ENCODE peak calls at places on chromosomes 1 and 21, in ten cellular contexts. Q is progenitor cell of endocrine pancreas; N is K562; T is lung; L is Calu3; U is CD4-positive, alpha-beta T cell; D is cardiac fibroblast; W is fibroblast of mammary gland; I is stomach; G is OCI-LY7. R is an unnamed sample.

GRCh38 chr1:160009088-160009487 is 22.7 kb downstream of the PIGM start:
- DNase-seq in I (no peak), N (no peak), L (no peak), W (no peak), U (no peak), T (no peak), Q (no peak), G (no peak), D (no peak), R (no peak)

GRCh38 chr1:6157132-6157527 is 23.0 kb downstream of the CHD5 start:
- DNase-seq in L (no peak), W (no peak), I (no peak), Q (no peak), G (no peak), D (no peak), U (no peak), T (no peak), N (no peak), R (no peak)

GRCh38 chr21:45246535-45247320 is 41.0 kb downstream of the POFUT2 start:
- DNase-seq in T (no peak), N (no peak), Q (peak), W (no peak), U (no peak), D (no peak), I (no peak), G (no peak), L (no peak), R (no peak)

GRCh38 chr1:177091036-177091435 is 73.5 kb downstream of the ASTN1 start:
- DNase-seq in Q (no peak), D (no peak), T (no peak), W (peak), U (no peak), I (no peak), L (no peak), N (no peak), G (no peak), R (no peak)

GRCh38 chr21:45358711-45359310 is 46.2 kb upstream of the COL18A1 start:
- DNase-seq in U (no peak), Q (no peak), W (no peak), L (no peak), N (no peak), I (no peak), T (no peak), D (no peak), G (no peak), R (no peak)

GRCh38 chr1:47696404-47696910 is 258.6 kb downstream of the FOXD2 start:
- DNase-seq in I (no peak), D (no peak), L (no peak), W (no peak), N (no peak), U (no peak), T (no peak), Q (no peak), G (no peak), R (no peak)

GRCh38 chr1:6475381-6476133 is 9.6 kb upstream of the TNFRSF25 start:
- DNase-seq in G (peak), L (peak), Q (peak), U (peak), D (no peak), T (peak), W (peak), I (peak), N (peak), R (peak)

GRCh38 chr1:221778535-221779142 is 36.8 kb upstream of the DUSP10 start:
- DNase-seq in N (no peak), L (no peak), U (peak), Q (no peak), W (no peak), I (no peak), D (no peak), T (no peak), G (no peak), R (no peak)

GRCh38 chr1:171245458-171246064 is 2.7 kb upstream of the FMO1 start:
- DNase-seq in U (no peak), Q (no peak), N (peak), L (peak), G (peak), I (no peak), D (peak), T (no peak), W (peak), R (peak)

GRCh38 chr1:90580176-90580575 is 136.9 kb downstream of the BARHL2 start:
- DNase-seq in N (no peak), U (no peak), T (no peak), I (no peak), D (no peak), G (no peak), Q (no peak), L (no peak), W (no peak), R (peak)

GRCh38 chr1:209030454-209031167 is 552.9 kb upstream of the CAMK1G start:
- DNase-seq in L (no peak), Q (no peak), U (no peak), D (no peak), T (peak), N (no peak), W (no peak), I (no peak), G (no peak), R (peak)

GRCh38 chr21:17709266-17709611 is 96.5 kb upstream of the BTG3 start:
- DNase-seq in D (no peak), W (no peak), I (no peak), L (no peak), T (no peak), U (no peak), Q (no peak), N (no peak), G (no peak), R (no peak)

GRCh38 chr1:245915406-245915805 is 591.7 kb downstream of the SMYD3 start:
- DNase-seq in Q (no peak), L (no peak), N (no peak), W (no peak), I (no peak), D (no peak), U (no peak), G (no peak), T (no peak), R (no peak)

GRCh38 chr1:56149761-56150160 is 429.6 kb downstream of the PLPP3 start:
- DNase-seq in I (no peak), N (no peak), D (no peak), T (no peak), W (peak), L (no peak), U (no peak), Q (no peak), G (no peak), R (no peak)

GRCh38 chr1:5648410-5649165 is 343.6 kb downstream of the NPHP4 start:
- DNase-seq in I (peak), Q (no peak), T (no peak), W (no peak), L (no peak), N (no peak), D (no peak), G (peak), U (no peak), R (no peak)

GRCh38 chr1:209485167-209485566 is 98.3 kb upstream of the CAMK1G start:
- DNase-seq in G (no peak), T (no peak), Q (no peak), I (no peak), L (no peak), N (no peak), W (peak), U (no peak), D (peak), R (no peak)

GRCh38 chr1:12643079-12643478 is 806 bp upstream of the AADACL4 start:
- DNase-seq in I (no peak), Q (no peak), U (no peak), G (no peak), L (no peak), T (no peak), D (no peak), W (no peak), N (no peak), R (no peak)
- TF ChIP-seq CTCF in I (no peak), Q (no peak), U (no peak), G (no peak), L (no peak), T (no peak), D (no peak), W (no peak), N (no peak), R (no peak)

DNA sequence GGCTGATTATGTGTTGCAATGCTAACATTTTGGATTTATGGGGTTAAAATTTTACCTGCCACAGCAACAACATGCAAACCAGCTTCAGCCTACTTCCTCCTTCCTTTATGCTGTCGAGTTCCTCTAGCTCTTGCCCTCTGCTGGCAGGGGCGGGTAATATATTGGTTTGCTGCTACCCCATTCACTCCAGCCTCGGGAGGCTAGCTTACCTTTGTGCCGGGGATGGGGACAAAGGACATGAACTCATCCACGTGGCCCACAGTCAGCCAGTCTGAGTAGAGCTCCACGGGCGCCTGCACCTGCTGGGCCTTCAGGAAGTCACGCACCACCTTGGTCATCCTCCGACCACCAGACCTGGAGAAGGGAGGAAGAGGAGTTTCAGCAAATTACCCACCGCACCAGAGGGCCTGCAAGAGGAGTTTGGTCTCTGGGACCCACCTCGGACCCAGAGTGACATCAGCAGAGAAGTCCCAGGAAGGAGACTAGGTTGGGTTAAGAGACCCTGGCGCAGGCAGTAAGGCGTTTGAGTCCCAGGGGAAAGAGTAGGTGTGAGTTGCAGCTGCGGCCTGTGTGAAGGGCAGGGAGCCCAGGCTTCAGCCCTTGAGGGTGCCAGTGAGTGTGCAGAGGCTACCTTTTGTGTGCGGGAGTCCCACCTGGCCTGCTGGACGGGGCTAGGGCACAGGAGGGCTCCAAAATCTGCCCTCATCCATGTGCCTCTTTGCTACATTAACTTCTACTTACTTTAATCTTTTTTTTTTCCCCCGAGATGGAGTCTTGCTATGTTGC is 21.8 kb upstream of the SDHB start:
- DNase-seq in T (no peak), W (peak), G (peak), D (peak), I (no peak), Q (no peak), U (no peak), N (peak), L (peak), R (no peak)
- TF ChIP-seq CTCF in T (no peak), W (peak), G (peak), D (peak), I (no peak), Q (peak), U (no peak), N (peak), L (peak), R (no peak)

DNA sequence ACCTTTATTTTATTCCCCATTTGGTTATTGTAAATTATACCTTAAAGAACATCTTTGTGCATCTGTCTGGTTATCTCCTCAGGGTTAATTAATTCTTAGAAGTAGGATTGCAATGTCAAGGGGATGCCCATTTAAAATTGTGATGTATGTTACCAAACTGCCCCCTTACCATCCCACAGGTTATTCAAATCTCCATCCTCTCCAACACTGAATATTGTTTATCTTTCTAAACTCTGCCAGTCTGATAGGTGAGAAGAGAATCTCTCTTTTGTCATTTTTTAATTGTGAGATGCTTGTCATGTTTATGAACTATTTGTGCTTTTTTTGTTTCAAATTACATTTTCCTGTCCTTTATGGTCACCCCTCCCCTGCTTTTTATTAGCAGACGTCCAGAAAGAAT is 55.8 kb downstream of the VWA5B1 start:
- DNase-seq in D (no peak), I (no peak), N (no peak), L (no peak), Q (no peak), G (no peak), U (no peak), W (no peak), T (no peak), R (no peak)
- TF ChIP-seq CTCF in D (no peak), I (no peak), N (no peak), L (no peak), Q (no peak), G (no peak), U (no peak), W (no peak), T (no peak), R (no peak)

DNA sequence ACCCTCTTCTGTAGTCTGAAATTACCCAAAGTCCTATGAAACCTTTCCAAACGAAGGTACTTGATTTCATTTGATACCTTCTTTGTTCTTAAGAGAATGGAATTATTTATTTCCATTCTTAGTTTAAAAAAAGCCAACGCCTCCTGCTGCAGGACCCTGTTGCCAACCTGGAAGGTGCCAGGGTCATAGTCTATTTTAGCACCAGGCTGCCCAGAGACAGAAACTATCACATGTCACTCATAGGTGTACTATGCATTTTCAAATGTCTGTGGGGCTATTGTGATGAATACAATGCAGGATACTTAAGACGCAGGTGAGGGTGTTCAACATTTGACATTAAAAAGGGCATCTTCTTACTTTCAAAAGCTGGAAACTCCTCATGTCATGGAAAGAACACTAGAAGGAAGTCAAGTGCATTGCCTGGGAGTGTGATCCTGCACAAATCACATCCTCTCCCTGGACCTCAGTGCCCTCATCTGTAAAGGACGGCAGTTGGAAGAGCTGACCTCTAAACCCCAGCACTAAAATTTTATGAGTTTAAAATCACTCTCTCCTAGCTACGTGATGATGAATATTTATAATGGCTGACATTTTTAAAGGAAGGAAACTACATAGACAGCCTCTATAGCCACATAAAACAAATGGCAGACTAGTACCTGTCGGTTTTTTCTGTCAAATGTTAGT is 107.3 kb upstream of the SYT6 start:
- DNase-seq in Q (no peak), D (no peak), G (no peak), L (no peak), T (no peak), U (no peak), W (no peak), N (no peak), I (no peak), R (no peak)
- TF ChIP-seq CTCF in Q (no peak), D (no peak), G (no peak), L (no peak), T (no peak), U (no peak), W (no peak), N (no peak), I (no peak), R (no peak)

GRCh38 chr1:173477286-173478098 is at the start of gene PRDX6:
- DNase-seq in N (no peak), U (peak), Q (peak), T (peak), I (peak), G (peak), W (peak), L (peak), D (peak), R (peak)
- TF ChIP-seq CTCF in N (no peak), U (no peak), Q (peak), T (no peak), I (no peak), G (no peak), W (no peak), L (no peak), D (no peak), R (no peak)

GRCh38 chr1:152658649-152659048 is 4.5 kb upstream of the LCE2D start:
- DNase-seq in I (no peak), Q (no peak), D (no peak), G (no peak), L (no peak), N (no peak), W (no peak), U (no peak), T (no peak), R (no peak)

GRCh38 chr1:152656459-152656858 is 6.7 kb upstream of the LCE2D start:
- DNase-seq in I (no peak), D (no peak), Q (no peak), W (no peak), U (no peak), T (no peak), N (no peak), G (no peak), L (no peak), R (no peak)

GRCh38 chr1:152657677-152658076 is 5.5 kb upstream of the LCE2D start:
- DNase-seq in W (no peak), G (no peak), N (no peak), Q (no peak), U (no peak), D (no peak), T (no peak), L (no peak), I (no peak), R (no peak)

GRCh38 chr1:152654110-152654509 is 9.1 kb upstream of the LCE2D start:
- DNase-seq in G (peak), N (peak), Q (no peak), U (no peak), D (peak), I (peak), W (peak), L (peak), T (peak), R (peak)
- TF ChIP-seq CTCF in G (peak), N (peak), Q (no peak), U (peak), D (peak), I (peak), W (peak), L (peak), T (peak), R (peak)

DNA sequence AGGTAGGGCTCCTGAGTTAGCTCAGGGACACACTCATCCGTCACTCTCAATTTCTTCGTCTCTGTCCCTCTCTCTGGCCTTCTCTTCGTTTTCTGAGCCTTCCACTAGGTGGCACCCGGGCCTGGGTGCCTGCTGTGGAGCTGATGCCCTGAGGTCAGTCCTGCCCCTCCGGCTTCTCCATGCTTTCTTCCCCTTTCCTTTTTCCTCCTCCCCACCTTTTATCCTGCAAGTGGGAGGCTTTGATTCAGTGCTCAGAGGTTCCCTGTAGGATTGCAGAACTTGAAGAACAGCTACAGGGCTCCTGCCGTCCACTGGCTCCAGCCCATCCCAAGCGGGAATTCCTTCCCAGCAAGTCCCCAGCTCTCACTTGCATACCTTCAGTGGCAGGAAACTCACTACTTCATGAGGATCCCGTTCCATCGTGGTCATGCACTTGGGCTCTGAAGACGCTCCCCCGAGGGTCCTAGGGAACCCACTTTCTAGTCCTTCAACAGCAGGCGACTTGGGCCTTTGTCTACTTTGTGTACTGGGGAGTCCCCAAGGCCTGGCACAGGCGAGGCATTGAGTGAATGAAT is 45.6 kb downstream of the SRRM1 start:
- DNase-seq in U (peak), L (peak), T (peak), W (peak), N (peak), Q (peak), I (peak), D (peak), G (peak), R (peak)
- TF ChIP-seq CTCF in U (peak), L (peak), T (peak), W (peak), N (peak), Q (peak), I (peak), D (peak), G (peak), R (peak)

GRCh38 chr1:2563205-2563604 is 7.0 kb downstream of the TNFRSF14 start:
- DNase-seq in W (no peak), L (no peak), I (no peak), G (no peak), D (no peak), Q (peak), U (no peak), T (no peak), N (no peak), R (no peak)

GRCh38 chr1:2561446-2561845 is 5.3 kb downstream of the TNFRSF14 start:
- DNase-seq in G (no peak), I (no peak), W (no peak), N (no peak), T (no peak), L (no peak), U (no peak), D (no peak), Q (no peak), R (no peak)

GRCh38 chr1:2564006-2564814 is 8.0 kb downstream of the TNFRSF14 start:
- DNase-seq in U (no peak), Q (peak), W (no peak), D (no peak), I (no peak), N (no peak), T (no peak), G (no peak), L (no peak), R (no peak)

GRCh38 chr1:2560299-2561073 is 4.3 kb downstream of the TNFRSF14 start:
- DNase-seq in U (no peak), T (no peak), W (no peak), I (no peak), Q (no peak), G (no peak), L (no peak), D (no peak), N (peak), R (no peak)

DNA sequence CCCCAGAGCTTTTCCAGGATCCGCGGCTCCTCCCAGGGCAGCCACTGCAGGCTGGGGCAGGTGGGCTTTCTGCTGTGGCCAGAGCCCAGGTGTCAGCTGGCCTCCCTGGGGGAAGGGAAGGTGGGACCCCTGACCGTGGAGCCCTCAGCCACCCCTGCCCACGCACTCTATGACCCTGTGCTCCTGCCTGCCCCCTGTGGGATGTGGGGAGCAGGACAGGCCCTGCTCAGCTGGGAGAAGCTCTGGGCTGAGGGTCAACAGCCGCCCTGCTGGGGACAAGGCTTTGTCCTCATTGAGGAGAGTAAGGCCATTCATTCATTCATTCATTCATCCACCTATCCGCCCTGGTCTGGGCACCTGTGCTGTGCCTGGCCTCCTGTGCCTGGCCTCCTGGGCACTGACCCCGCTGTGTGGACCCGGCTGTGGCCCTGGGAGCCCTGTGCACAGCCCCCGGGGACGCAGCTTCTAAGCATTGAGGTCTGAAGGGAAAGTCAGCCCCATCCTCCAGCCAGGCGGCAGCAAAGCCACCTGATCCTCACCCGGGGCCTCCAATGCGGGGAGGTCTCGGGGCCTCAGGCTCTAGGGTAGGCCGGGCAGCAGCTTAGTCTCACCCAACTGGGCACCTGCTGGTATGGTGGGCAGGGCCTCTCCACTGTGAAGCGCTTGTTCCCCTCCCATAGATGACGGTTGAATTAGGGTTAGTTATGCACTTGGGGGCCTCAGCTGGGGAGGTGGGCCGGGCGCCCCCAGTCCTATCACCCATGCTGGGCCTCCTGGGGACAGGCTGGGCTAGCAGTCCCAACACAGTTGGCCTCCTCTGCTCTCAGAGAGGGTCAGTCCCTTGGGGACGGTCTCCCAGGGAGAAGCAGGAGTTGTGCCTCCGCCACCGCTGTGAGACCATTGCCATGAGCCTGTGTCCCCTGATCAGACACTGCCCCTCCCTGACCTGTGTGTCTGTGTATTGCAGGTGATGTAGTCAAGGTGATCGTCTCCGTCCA is 6.0 kb downstream of the TNFRSF14 start:
- DNase-seq in D (no peak), W (no peak), L (no peak), T (no peak), Q (peak), N (peak), U (no peak), I (no peak), G (no peak), R (no peak)
- TF ChIP-seq CTCF in D (peak), W (peak), L (peak), T (no peak), Q (peak), N (peak), U (no peak), I (no peak), G (peak), R (peak)